ENCODE peak calls at places on chromosome 1, in four cellular contexts. One of them, this sample, is unnamed.

GRCh38 chr1:10796029-10796944 is at the start of gene CASZ1:
- DNase-seq in activated naive CD8-positive, alpha-beta T cell treated with anti-CD3 and anti-CD28 coated beads for 36 hours: peak
- DNase-seq in T follicular helper cell: no peak
- DNase-seq in kidney tubule cell: peak
- DNase-seq in this sample: peak

GRCh38 chr1:29896791-29897725 is 660.7 kb downstream of the PTPRU start:
- DNase-seq in activated naive CD8-positive, alpha-beta T cell treated with anti-CD3 and anti-CD28 coated beads for 36 hours: no peak
- DNase-seq in T follicular helper cell: no peak
- DNase-seq in kidney tubule cell: peak
- DNase-seq in this sample: no peak

GRCh38 chr1:182149411-182149965 is 88.0 kb upstream of the ZNF648 start:
- DNase-seq in activated naive CD8-positive, alpha-beta T cell treated with anti-CD3 and anti-CD28 coated beads for 36 hours: peak
- DNase-seq in T follicular helper cell: no peak
- DNase-seq in kidney tubule cell: peak
- DNase-seq in this sample: no peak

GRCh38 chr1:45979778-45980176 is 152.7 kb downstream of the PIK3R3 start:
- DNase-seq in activated naive CD8-positive, alpha-beta T cell treated with anti-CD3 and anti-CD28 coated beads for 36 hours: no peak
- DNase-seq in T follicular helper cell: no peak
- DNase-seq in kidney tubule cell: peak
- DNase-seq in this sample: no peak

GRCh38 chr1:237012789-237013383 is 8.6 kb upstream of the MT1HL1 start:
- DNase-seq in activated naive CD8-positive, alpha-beta T cell treated with anti-CD3 and anti-CD28 coated beads for 36 hours: no peak
- DNase-seq in T follicular helper cell: no peak
- DNase-seq in kidney tubule cell: peak
- DNase-seq in this sample: no peak

GRCh38 chr1:20496241-20496661 is 10.2 kb upstream of the CAMK2N1 start:
- DNase-seq in activated naive CD8-positive, alpha-beta T cell treated with anti-CD3 and anti-CD28 coated beads for 36 hours: peak
- DNase-seq in T follicular helper cell: no peak
- DNase-seq in kidney tubule cell: peak
- DNase-seq in this sample: no peak

GRCh38 chr1:25568834-25569598 is 25.6 kb downstream of the LDLRAP1 start:
- DNase-seq in activated naive CD8-positive, alpha-beta T cell treated with anti-CD3 and anti-CD28 coated beads for 36 hours: peak
- DNase-seq in T follicular helper cell: no peak
- DNase-seq in kidney tubule cell: peak
- DNase-seq in this sample: no peak

GRCh38 chr1:157955860-157956259 is 37.6 kb upstream of the KIRREL1 start:
- DNase-seq in activated naive CD8-positive, alpha-beta T cell treated with anti-CD3 and anti-CD28 coated beads for 36 hours: no peak
- DNase-seq in T follicular helper cell: no peak
- DNase-seq in kidney tubule cell: no peak
- DNase-seq in this sample: no peak